ENCODE peak calls at places on chromosome 5, in ten cellular contexts. R is transverse colon; Q is BJ; I is hepatocyte; D is GM12878; K is CD8-positive, alpha-beta T cell; G is OCI-LY7; O is Caco-2; U is body of pancreas; S is ascending aorta. B is an unnamed sample.

GRCh38 chr5:72651779-72652178 is 144.6 kb upstream of the ZNF366 start:
- DNase-seq in R (no peak), Q (no peak), I (no peak), D (no peak), K (no peak), G (no peak), O (no peak), U (no peak), S (no peak), B (no peak)

GRCh38 chr5:67095346-67095871 is 101.2 kb downstream of the CD180 start:
- DNase-seq in R (peak; percentile 72), Q (no peak), I (peak; percentile 50), D (no peak), K (no peak), G (no peak), O (no peak), U (peak; percentile 64), S (peak; percentile 38), B (no peak)

GRCh38 chr5:56608216-56608925 is 207.0 kb upstream of the MAP3K1 start:
- DNase-seq in R (peak; percentile 12), Q (no peak), I (no peak), D (no peak), K (no peak), G (no peak), O (no peak), U (peak; percentile 32), S (no peak), B (no peak)

GRCh38 chr5:82259172-82259800 is 18.9 kb downstream of the RPS23 start:
- DNase-seq in R (no peak), Q (no peak), I (peak; percentile 13), D (no peak), K (no peak), G (peak; percentile 41), O (no peak), U (no peak), S (no peak), B (no peak)

GRCh38 chr5:135476615-135477493 is 24.7 kb upstream of the TIFAB start:
- DNase-seq in R (no peak), Q (no peak), I (no peak), D (no peak), K (no peak), G (no peak), O (peak; percentile 12), U (no peak), S (no peak), B (no peak)

GRCh38 chr5:622359-622758 is 10.2 kb downstream of the CEP72 start:
- DNase-seq in R (no peak), Q (no peak), I (no peak), D (no peak), K (no peak), G (no peak), O (no peak), U (no peak), S (no peak), B (no peak)

GRCh38 chr5:174328626-174329299 is 283.3 kb downstream of the NSG2 start:
- DNase-seq in R (no peak), Q (no peak), I (no peak), D (no peak), K (no peak), G (no peak), O (peak; percentile 70), U (no peak), S (no peak), B (no peak)

GRCh38 chr5:117065800-117066199 is 491.2 kb upstream of the SEMA6A start:
- DNase-seq in R (no peak), Q (no peak), I (no peak), D (no peak), K (no peak), G (no peak), O (no peak), U (no peak), S (no peak), B (no peak)

GRCh38 chr5:42636946-42637345 is 119.7 kb upstream of the CCDC152 start:
- DNase-seq in R (no peak), Q (no peak), I (no peak), D (no peak), K (no peak), G (no peak), O (no peak), U (no peak), S (no peak), B (no peak)

GRCh38 chr5:42638972-42639371 is 117.6 kb upstream of the CCDC152 start:
- DNase-seq in R (no peak), Q (no peak), I (no peak), D (no peak), K (no peak), G (no peak), O (no peak), U (no peak), S (no peak), B (no peak)

GRCh38 chr5:42634575-42634974 is 122.0 kb upstream of the CCDC152 start:
- DNase-seq in R (no peak), Q (no peak), I (no peak), D (no peak), K (no peak), G (no peak), O (no peak), U (no peak), S (no peak), B (no peak)

GRCh38 chr5:42632501-42632900 is 124.1 kb upstream of the CCDC152 start:
- DNase-seq in R (no peak), Q (no peak), I (no peak), D (no peak), K (no peak), G (no peak), O (no peak), U (no peak), S (no peak), B (no peak)

GRCh38 chr5:42636425-42636824 is 120.2 kb upstream of the CCDC152 start:
- DNase-seq in R (no peak), Q (no peak), I (no peak), D (no peak), K (no peak), G (peak; percentile 10), O (no peak), U (no peak), S (no peak), B (no peak)
- TF ChIP-seq CTCF in R (no peak), Q (peak; percentile 19), I (peak; percentile 34), D (peak; percentile 4), K (no peak), G (peak; percentile 66), O (peak; percentile 32), U (no peak), S (peak; percentile 8), B (peak; percentile 35)

GRCh38 chr5:43305948-43306563 is 7.2 kb downstream of the HMGCS1 start:
- DNase-seq in R (no peak), Q (no peak), I (peak; percentile 77), D (peak; percentile 30), K (no peak), G (peak; percentile 74), O (no peak), U (peak; percentile 54), S (no peak), B (peak; percentile 20)

GRCh38 chr5:43301653-43302091 is 11.5 kb downstream of the HMGCS1 start:
- DNase-seq in R (no peak), Q (no peak), I (no peak), D (no peak), K (no peak), G (no peak), O (no peak), U (no peak), S (no peak), B (no peak)

GRCh38 chr5:43304520-43304919 is 8.7 kb downstream of the HMGCS1 start:
- DNase-seq in R (no peak), Q (no peak), I (no peak), D (peak; percentile 24), K (no peak), G (no peak), O (no peak), U (no peak), S (no peak), B (peak; percentile 37)

GRCh38 chr5:43300112-43300511 is 13.1 kb downstream of the HMGCS1 start:
- DNase-seq in R (no peak), Q (no peak), I (no peak), D (no peak), K (no peak), G (no peak), O (no peak), U (no peak), S (no peak), B (no peak)

GRCh38 chr5:43303242-43303641 is 10.0 kb downstream of the HMGCS1 start:
- DNase-seq in R (no peak), Q (no peak), I (no peak), D (no peak), K (no peak), G (no peak), O (no peak), U (no peak), S (no peak), B (no peak)
- H3K36me3 ChIP-seq in R (no peaks in the 10 kb centered on the region), Q (peaks cover 2% of the 10 kb centered on the region), I (no peaks in the 10 kb centered on the region), D (peaks cover 11% of the 10 kb centered on the region), K (peaks cover 5% of the 10 kb centered on the region), G (peaks cover 87% of the 10 kb centered on the region), O (peaks cover 4% of the 10 kb centered on the region), U (peaks cover 3% of the 10 kb centered on the region), S (no peaks in the 10 kb centered on the region), B (peaks cover 5% of the 10 kb centered on the region)

DNA sequence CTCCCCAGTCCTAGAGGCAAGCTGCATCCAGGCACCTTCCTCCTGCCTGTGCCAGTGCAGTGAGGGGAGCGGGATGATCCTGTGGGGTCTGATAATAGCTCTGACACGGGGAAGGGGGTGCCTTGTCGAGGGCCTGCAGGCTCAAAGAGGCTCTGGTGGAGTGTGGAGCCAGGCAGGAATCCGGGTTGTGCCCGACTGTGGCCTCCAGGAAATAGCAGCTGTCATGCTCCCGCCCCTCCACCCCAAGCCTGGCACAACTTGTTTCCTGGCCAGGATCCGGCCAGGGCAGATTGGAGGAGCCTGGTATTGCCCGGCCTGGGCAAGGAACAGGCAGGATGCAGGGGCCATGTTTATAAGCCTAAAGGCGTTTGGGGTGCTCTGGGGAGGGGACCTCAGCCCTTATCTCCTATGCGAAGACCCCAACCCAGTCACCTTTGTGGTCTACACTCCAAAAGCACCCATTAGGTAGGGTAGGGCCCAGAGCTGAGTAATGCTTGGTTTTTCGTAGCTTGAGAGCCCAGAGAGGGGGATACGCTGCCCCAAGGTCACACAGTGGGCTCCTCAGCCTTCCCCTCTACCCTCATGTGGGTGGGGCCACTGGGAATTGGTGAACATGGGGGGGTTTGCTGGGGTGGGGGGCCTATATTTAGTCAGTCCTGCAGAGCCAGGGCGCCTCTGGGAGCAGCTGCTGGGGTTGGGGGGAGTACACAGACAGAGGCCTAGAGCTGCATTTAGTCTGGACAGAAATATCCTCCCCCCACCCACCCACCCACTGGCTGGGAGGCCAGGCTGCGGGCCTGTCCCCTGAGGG is 12.2 kb downstream of the CXXC5 start:
- DNase-seq in R (peak; percentile 82), Q (no peak), I (no peak), D (no peak), K (no peak), G (peak; percentile 32), O (no peak), U (peak; percentile 94), S (peak; percentile 59), B (no peak)
- H3K4me3 ChIP-seq in R (no peak overlapping the region), Q (peak overlapping the region; percentile 25), I (no peak overlapping the region), D (peak overlapping the region; percentile 64), K (no peak overlapping the region), G (peak overlapping the region; percentile 45), O (no peak overlapping the region), U (no peak overlapping the region), S (peak overlapping the region; percentile 48), B (peak overlapping the region; percentile 22)

GRCh38 chr5:177301503-177302165 is 1.9 kb downstream of the RAB24 start:
- DNase-seq in R (peak; percentile 86), Q (no peak), I (no peak), D (no peak), K (no peak), G (no peak), O (no peak), U (peak; percentile 97), S (no peak), B (no peak)

GRCh38 chr5:177302354-177303110 is 987 bp downstream of the RAB24 start:
- DNase-seq in R (no peak), Q (no peak), I (no peak), D (no peak), K (no peak), G (peak; percentile 75), O (no peak), U (peak; percentile 55), S (no peak), B (no peak)

GRCh38 chr5:177303925-177304391 is 359 bp downstream of the PRELID1 start:
- DNase-seq in R (no peak), Q (no peak), I (no peak), D (no peak), K (no peak), G (peak; percentile 28), O (no peak), U (no peak), S (no peak), B (no peak)

GRCh38 chr5:177304392-177305119 is 957 bp downstream of the PRELID1 start:
- DNase-seq in R (peak; percentile 75), Q (no peak), I (peak; percentile 75), D (no peak), K (no peak), G (peak; percentile 31), O (peak; percentile 72), U (no peak), S (no peak), B (no peak)

GRCh38 chr5:177303121-177303924 is at the start of the genes PRELID1 and RAB24:
- DNase-seq in R (peak; percentile 92), Q (no peak), I (peak; percentile 96), D (no peak), K (peak; percentile 86), G (peak; percentile 92), O (peak; percentile 87), U (peak; percentile 89), S (no peak), B (peak; percentile 88)
- TF ChIP-seq CTCF in R (peak; percentile 32), Q (peak; percentile 44), I (peak; percentile 43), D (peak; percentile 34), K (no peak), G (peak; percentile 60), O (peak; percentile 36), U (no peak), S (peak; percentile 43), B (peak; percentile 43)